ENCODE peak calls at places on chromosomes 3 and 15, in four cellular contexts. A, S, M and Y are unnamed samples.

GRCh38 chr3:13045245-13045903 is 27.9 kb downstream of the IQSEC1 start:
- DNase-seq in A (no peak), M (no peak), S (no peak), Y (no peak)

GRCh38 chr3:1179116-1179515 is 86.3 kb downstream of the CNTN6 start:
- DNase-seq in A (no peak), S (no peak), M (no peak), Y (no peak)

GRCh38 chr15:68298882-68299381 is 21.4 kb downstream of the FEM1B start:
- DNase-seq in S (no peak), M (no peak), A (peak), Y (no peak)

GRCh38 chr3:50759015-50759414 is 84.3 kb downstream of the DOCK3 start:
- DNase-seq in A (no peak), M (no peak), S (no peak), Y (no peak)

GRCh38 chr15:66163553-66163952 is 90.0 kb downstream of the MEGF11 start:
- DNase-seq in M (no peak), A (no peak), S (no peak), Y (no peak)

GRCh38 chr3:48024401-48024800 is 8.2 kb upstream of the MAP4 start:
- DNase-seq in A (no peak), S (no peak), M (no peak), Y (no peak)

GRCh38 chr3:46908294-46908985 is 30.9 kb downstream of the PTH1R start:
- DNase-seq in S (no peak), M (no peak), A (no peak), Y (no peak)

GRCh38 chr3:100457811-100458210 is 34.6 kb upstream of the TMEM45A start:
- DNase-seq in S (no peak), A (no peak), M (no peak), Y (no peak)

GRCh38 chr3:125107861-125108567 is 52.2 kb upstream of the HEG1 start:
- DNase-seq in A (peak), M (no peak), S (no peak), Y (no peak)

GRCh38 chr15:63973212-63974009 is 72.9 kb downstream of the DAPK2 start:
- DNase-seq in A (no peak), S (no peak), M (no peak), Y (no peak)

GRCh38 chr3:31406901-31407300 is 125.8 kb upstream of the STT3B start:
- DNase-seq in S (no peak), A (no peak), M (no peak), Y (no peak)

GRCh38 chr3:57164217-57164605 is 942 bp downstream of the IL17RD start:
- DNase-seq in A (no peak), S (no peak), M (no peak), Y (no peak)

GRCh38 chr3:32945136-32945535 is 6.3 kb upstream of the CCR4 start:
- DNase-seq in M (no peak), S (no peak), A (no peak), Y (no peak)

GRCh38 chr15:74238984-74239645 is 3.0 kb downstream of the CCDC33 start:
- DNase-seq in A (no peak), M (no peak), S (no peak), Y (no peak)

GRCh38 chr3:46536758-46537157 is 29.3 kb downstream of the LRRC2 start:
- DNase-seq in S (no peak), M (no peak), A (no peak), Y (no peak)

GRCh38 chr15:68583321-68583720 is 4.5 kb downstream of the CORO2B start:
- DNase-seq in S (peak), M (no peak), A (no peak), Y (no peak)

GRCh38 chr15:65300924-65301441 is 3.5 kb upstream of the RNU5B-1 start:
- DNase-seq in S (no peak), M (no peak), A (no peak), Y (peak)

GRCh38 chr3:147458995-147459704 is 50.0 kb downstream of the ZIC1 start:
- DNase-seq in M (no peak), A (no peak), S (no peak), Y (no peak)

GRCh38 chr15:69848551-69849231 is 249.0 kb downstream of the TLE3 start:
- DNase-seq in M (no peak), S (no peak), A (no peak), Y (no peak)

GRCh38 chr3:72060447-72061034 is 275.6 kb upstream of the PROK2 start:
- DNase-seq in S (no peak), A (no peak), M (no peak), Y (no peak)

GRCh38 chr3:111729087-111729846 is 129.8 kb upstream of the PHLDB2 start:
- DNase-seq in S (no peak), A (no peak), M (no peak), Y (no peak)

GRCh38 chr15:42508263-42508690 is 12.8 kb downstream of the SNAP23 start:
- DNase-seq in A (no peak), S (no peak), M (no peak), Y (no peak)

GRCh38 chr3:122505676-122506075 is 9.1 kb downstream of the KPNA1 start:
- DNase-seq in M (no peak), S (no peak), A (no peak), Y (no peak)

GRCh38 chr15:72991026-72991425 is 61.2 kb upstream of the NEO1 start:
- DNase-seq in A (no peak), M (no peak), S (no peak), Y (no peak)

GRCh38 chr3:141963301-141963700 is 86.9 kb downstream of the ATP1B3 start:
- DNase-seq in A (no peak), S (no peak), M (no peak), Y (no peak)

GRCh38 chr15:63258658-63259057 is 18.7 kb upstream of the APH1B start:
- DNase-seq in M (peak), A (no peak), S (no peak), Y (no peak)

GRCh38 chr3:20111836-20112235 is 71.6 kb downstream of the KAT2B start:
- DNase-seq in M (no peak), S (no peak), A (no peak), Y (no peak)

GRCh38 chr15:35107122-35107521 is 22.0 kb upstream of the NANOGP8 start:
- DNase-seq in M (no peak), A (no peak), S (no peak), Y (no peak)

GRCh38 chr3:85603378-85603777 is 644.6 kb downstream of the CADM2 start:
- DNase-seq in S (no peak), A (no peak), M (no peak), Y (no peak)

GRCh38 chr3:42092006-42092405 is 849 bp downstream of the TRAK1 start:
- DNase-seq in M (no peak), S (no peak), A (no peak), Y (no peak)

GRCh38 chr3:32843504-32844321 is 25.9 kb downstream of the TRIM71 start:
- DNase-seq in A (no peak), S (no peak), M (no peak), Y (peak)

GRCh38 chr3:45205126-45205525 is 21.0 kb downstream of the TMEM158 start:
- DNase-seq in S (no peak), M (no peak), A (no peak), Y (no peak)

GRCh38 chr3:52771334-52771681 is 568 bp upstream of the NEK4 start:
- DNase-seq in A (no peak), M (no peak), S (no peak), Y (no peak)

GRCh38 chr3:150372320-150373118 is 35.6 kb upstream of the TSC22D2 start:
- DNase-seq in M (no peak), S (peak), A (no peak), Y (no peak)

GRCh38 chr3:40615110-40615915 is 90.6 kb downstream of the ZNF621 start:
- DNase-seq in M (no peak), S (no peak), A (no peak), Y (peak)

DNA sequence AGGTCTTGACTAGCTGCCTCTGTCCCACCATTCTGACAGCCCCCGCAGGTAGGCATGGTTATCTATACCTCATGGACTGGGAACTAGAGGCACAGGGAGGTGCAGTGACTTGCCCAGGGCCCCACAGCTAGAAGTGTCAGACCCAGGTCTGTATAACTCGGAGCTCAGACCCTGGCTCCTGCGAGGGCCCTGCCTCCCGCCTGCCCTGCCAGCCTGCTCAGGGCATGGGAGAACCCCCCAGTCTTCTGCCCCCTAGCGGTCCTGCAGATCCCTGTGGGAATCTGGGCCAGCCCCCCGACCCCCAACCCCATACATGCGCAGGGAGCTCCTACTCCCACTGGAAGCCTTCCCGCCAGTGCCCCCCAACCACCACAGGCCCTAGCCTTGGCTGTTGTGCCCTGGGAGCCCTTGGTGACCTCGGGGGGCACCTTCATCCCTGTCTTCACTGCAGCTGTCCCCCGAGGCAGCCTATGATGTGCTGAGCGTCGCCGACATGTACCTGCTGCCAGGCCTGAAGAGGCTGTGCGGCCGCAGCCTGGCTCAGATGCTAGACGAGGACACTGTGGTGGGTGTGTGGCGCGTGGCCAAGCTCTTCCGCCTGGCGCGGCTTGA is 6.9 kb downstream of the ABTB1 start:
- DNase-seq in A (no peak), M (peak), S (no peak), Y (peak)
- TF ChIP-seq BRCA1 in A (no peak), M (no peak), S (no peak), Y (no peak)

GRCh38 chr15:56205061-56205876 is 38.4 kb downstream of the RFX7 start:
- DNase-seq in M (no peak), A (no peak), S (no peak), Y (no peak)
- TF ChIP-seq CBX5 in M (no peak), A (no peak), S (no peak), Y (no peak)

DNA sequence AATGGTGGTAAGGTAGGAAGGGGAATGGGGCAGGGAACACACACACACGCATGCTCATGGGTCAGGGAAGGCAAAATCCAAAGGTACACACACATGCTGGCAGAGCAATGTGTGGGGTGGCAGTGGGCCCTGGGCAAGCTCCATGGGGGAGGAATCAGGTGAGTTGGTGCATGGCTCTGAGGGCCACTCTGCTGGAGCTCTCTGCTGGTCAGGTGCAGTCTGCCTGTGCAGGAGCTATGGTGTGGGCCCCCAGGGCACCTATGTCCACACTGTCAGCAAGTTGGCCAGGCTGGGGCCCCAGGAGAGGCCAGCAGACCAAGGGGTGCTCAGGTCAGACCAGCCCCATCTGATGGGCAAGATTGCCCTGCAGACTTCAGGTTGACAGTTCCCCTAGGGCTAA is 90.1 kb upstream of the GAP43 start:
- DNase-seq in M (no peak), S (no peak), A (no peak), Y (no peak)
- TF ChIP-seq BRCA1 in M (no peak), S (no peak), A (no peak), Y (no peak)

GRCh38 chr3:16425398-16426057 is 88.0 kb downstream of the RFTN1 start:
- DNase-seq in M (no peak), S (no peak), A (no peak), Y (no peak)
- TF ChIP-seq CBX5 in M (no peak), S (no peak), A (no peak), Y (no peak)

GRCh38 chr3:28130836-28131235 is 110.6 kb upstream of the CMC1 start:
- DNase-seq in S (no peak), M (no peak), A (no peak), Y (no peak)
- TF ChIP-seq BRCA1 in S (no peak), M (no peak), A (no peak), Y (no peak)

GRCh38 chr3:182414586-182414985 is 378.7 kb upstream of the ATP11B start:
- DNase-seq in A (no peak), M (no peak), S (no peak), Y (no peak)
- TF ChIP-seq CBX5 in A (no peak), M (no peak), S (no peak), Y (no peak)

GRCh38 chr15:48963524-48964113 is at the start of gene SHC4:
- DNase-seq in A (no peak), S (peak), M (peak), Y (no peak)
- TF ChIP-seq BRCA1 in A (no peak), S (no peak), M (no peak), Y (no peak)

DNA sequence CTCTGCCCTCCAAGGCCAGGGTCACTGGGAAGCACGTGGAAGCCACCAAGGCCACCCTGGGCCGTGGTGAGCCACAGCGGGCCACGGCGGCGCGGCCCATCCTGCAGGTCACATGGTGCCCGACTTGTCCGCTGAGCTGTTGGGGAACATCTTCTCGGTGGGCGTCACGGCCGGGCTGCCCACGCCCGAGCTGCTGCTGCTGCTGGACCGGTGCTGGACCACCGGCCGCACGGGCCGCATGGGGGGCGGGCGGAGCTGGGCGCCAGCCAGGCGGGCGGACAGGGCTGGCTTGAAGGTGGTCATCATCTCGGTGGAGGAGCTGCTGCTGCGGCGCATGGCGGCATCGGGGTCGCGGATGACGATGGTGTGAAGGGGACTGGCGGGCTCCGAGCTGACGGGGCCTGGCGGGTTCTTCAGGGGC is 22.1 kb upstream of the RAD18 start:
- DNase-seq in A (no peak), M (no peak), S (no peak), Y (peak)
- TF ChIP-seq CBX5 in A (no peak), M (no peak), S (no peak), Y (no peak)

DNA sequence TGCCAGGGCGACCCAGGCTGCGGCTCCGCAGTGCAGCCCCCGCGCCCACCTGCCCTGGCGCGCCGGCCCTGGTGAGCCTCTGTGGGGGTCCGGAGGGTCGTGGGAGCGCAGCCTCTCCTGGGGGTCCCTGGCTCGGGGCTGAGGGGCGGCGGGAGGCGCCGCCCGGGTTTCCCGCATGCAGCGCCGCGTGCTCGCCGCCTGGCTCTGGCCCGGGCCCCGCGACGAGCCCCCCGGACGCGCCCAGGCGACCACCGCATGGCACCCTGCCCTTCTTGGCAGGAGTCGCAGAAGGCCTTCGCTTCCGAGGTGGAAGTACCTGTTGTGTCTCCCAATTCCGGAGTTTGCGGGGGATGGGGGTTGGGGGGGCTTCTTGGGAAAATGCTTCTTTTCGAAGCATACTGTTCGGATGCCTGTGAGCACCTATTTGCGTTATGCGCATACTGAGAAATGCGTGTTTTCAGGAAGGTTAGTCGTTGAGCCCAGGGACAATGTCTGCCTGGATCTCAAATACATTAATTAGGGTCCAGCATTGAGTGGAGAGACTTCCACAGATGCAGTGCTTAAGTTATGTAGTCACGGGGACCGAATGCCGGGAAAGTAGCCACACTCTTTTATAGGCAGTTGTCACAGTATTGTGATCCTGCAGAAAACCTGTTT is 1.3 kb downstream of the GABRA5 start:
- DNase-seq in M (no peak), A (no peak), S (no peak), Y (no peak)
- TF ChIP-seq BRCA1 in M (no peak), A (no peak), S (no peak), Y (no peak)